ENCODE peak calls at places on chromosomes 11 and 22, in four cellular contexts. H is HepG2, D is K562, C is GM12878. W is an unnamed sample.

GRCh38 chr11:114131366-114131963 is 72.0 kb downstream of the ZBTB16 start:
- DNase-seq in H (no peak), D (no peak), C (no peak), W (no peak)

GRCh38 chr11:117795726-117796455 is 1.1 kb downstream of the DSCAML1 start:
- DNase-seq in H (no peak), D (no peak), C (no peak), W (no peak)

GRCh38 chr11:101299210-101299609 is 169.6 kb upstream of the PGR start:
- DNase-seq in H (no peak), D (no peak), C (no peak), W (no peak)

GRCh38 chr11:34316347-34317037 is 41.3 kb downstream of the ABTB2 start:
- DNase-seq in H (no peak), D (no peak), C (no peak), W (no peak)

GRCh38 chr11:132028380-132029240 is 658.2 kb downstream of the NTM start:
- DNase-seq in H (peak), D (peak), C (no peak), W (no peak)

GRCh38 chr11:79113099-79113498 is 327.7 kb downstream of the TENM4 start:
- DNase-seq in H (no peak), D (no peak), C (no peak), W (no peak)

GRCh38 chr11:85947431-85948272 is 92.5 kb downstream of the CCDC83 start:
- DNase-seq in H (no peak), D (no peak), C (no peak), W (no peak)

GRCh38 chr11:133951484-133952198 is 5.1 kb downstream of the IGSF9B start:
- DNase-seq in H (no peak), D (no peak), C (no peak), W (peak)

GRCh38 chr11:99069831-99070444 is 49.2 kb downstream of the CNTN5 start:
- DNase-seq in H (peak), D (no peak), C (peak), W (no peak)

GRCh38 chr22:42399315-42400271 is 32.6 kb downstream of the NFAM1 start:
- DNase-seq in H (no peak), D (peak), C (no peak), W (peak)

GRCh38 chr11:62439785-62440602 is 21.2 kb downstream of the SCGB1A1 start:
- DNase-seq in H (no peak), D (peak), C (no peak), W (no peak)

GRCh38 chr11:61832207-61832606 is 4.1 kb downstream of the FADS2 start:
- DNase-seq in H (no peak), D (no peak), C (no peak), W (no peak)

GRCh38 chr11:19868281-19868821 is 155.7 kb downstream of the NAV2 start:
- DNase-seq in H (no peak), D (no peak), C (no peak), W (no peak)

GRCh38 chr11:72730243-72730642 is 22.0 kb downstream of the ARAP1 start:
- DNase-seq in H (no peak), D (no peak), C (no peak), W (no peak)

GRCh38 chr22:50530280-50530856 is 556 bp upstream of the TYMP start:
- DNase-seq in H (peak), D (no peak), C (no peak), W (no peak)

GRCh38 chr22:39298194-39298987 is 21.0 kb downstream of the RPL3 start:
- DNase-seq in H (no peak), D (no peak), C (no peak), W (no peak)

GRCh38 chr11:67644042-67644441 is 4.5 kb upstream of the TBX10 start:
- DNase-seq in H (peak), D (peak), C (no peak), W (no peak)

GRCh38 chr22:48957987-48958321 is 869.7 kb downstream of the BRD1 start:
- DNase-seq in H (no peak), D (no peak), C (no peak), W (no peak)

DNA sequence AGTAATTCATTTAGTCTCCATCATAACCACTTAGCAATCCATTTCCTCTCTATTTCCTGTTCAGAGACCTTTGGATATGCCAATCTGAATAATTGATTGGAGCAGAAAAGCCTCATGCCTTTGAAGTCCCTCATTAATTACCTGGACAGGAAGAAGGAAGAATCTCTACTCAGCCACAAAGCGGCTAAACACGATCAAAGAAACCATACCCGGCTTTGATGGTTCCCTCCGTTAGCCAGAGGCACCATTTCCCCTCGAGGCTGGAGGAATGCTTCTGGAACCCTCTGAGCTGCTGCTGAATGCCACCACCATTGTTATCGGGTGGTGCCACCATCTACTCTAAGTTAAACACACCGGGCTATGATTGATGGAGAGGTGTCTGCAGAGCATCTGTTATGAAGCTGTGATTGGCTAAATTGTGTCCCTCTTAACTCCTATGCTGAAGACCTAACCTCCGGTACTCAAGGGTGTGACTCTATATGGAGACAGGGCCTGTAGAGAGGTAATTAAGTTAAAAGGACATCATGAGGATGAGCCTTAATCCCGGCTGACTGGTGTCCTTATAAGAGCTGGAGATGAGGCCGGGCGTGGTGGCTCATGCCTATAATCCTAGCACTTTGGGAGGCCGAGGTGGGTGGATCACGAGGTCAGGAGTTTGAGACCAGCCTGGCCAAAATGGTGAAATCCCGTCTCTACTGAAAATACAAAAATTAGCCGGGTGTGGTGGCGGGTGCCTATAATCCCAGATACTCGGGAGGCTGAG is 168.6 kb downstream of the CTTN start:
- DNase-seq in H (no peak), D (no peak), C (no peak), W (no peak)
- TF ChIP-seq BHLHE40 in H (no peak), D (no peak), C (no peak), W (no peak)

GRCh38 chr22:26845016-26845728 is 187.8 kb downstream of the MIAT start:
- DNase-seq in H (no peak), D (no peak), C (no peak), W (no peak)
- TF ChIP-seq SP1 in H (no peak), D (no peak), C (no peak), W (no peak)

DNA sequence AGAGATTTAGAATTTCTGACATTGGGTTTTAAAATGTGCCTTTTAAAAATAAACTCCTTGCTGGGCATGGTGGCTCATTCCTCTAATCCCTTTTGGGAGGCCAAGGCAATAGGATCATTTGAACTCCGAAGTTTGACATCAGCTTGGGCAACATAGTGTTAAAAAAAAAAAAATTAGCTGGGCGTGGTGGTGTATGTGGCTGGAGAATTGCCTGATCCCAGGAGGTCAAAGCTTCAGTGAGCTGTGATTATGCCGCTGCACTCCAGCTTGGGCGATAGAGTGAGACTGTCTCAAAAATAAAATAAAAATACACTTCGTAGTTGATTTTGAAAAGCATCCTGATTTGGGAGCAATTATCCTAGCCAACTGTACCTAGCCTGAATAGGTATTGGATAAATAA is 3.4 kb upstream of the APLP2 start:
- DNase-seq in H (no peak), D (no peak), C (no peak), W (no peak)
- TF ChIP-seq FOXM1 in H (no peak), D (no peak), C (no peak), W (no peak)

GRCh38 chr11:47991266-47991830 is 11.0 kb downstream of the PTPRJ start:
- DNase-seq in H (no peak), D (peak), C (no peak), W (no peak)

GRCh38 chr11:47995318-47995717 is 15.0 kb downstream of the PTPRJ start:
- DNase-seq in H (peak), D (no peak), C (no peak), W (no peak)

GRCh38 chr11:47991894-47992293 is 11.5 kb downstream of the PTPRJ start:
- DNase-seq in H (no peak), D (no peak), C (no peak), W (no peak)

GRCh38 chr11:47994417-47994816 is 14.1 kb downstream of the PTPRJ start:
- DNase-seq in H (no peak), D (no peak), C (no peak), W (no peak)

GRCh38 chr11:47992959-47993820 is 12.8 kb downstream of the PTPRJ start:
- DNase-seq in H (no peak), D (peak), C (no peak), W (no peak)
- TF ChIP-seq BHLHE40 in H (no peak), D (no peak), C (no peak), W (no peak)

GRCh38 chr11:47047972-47048371 is 111.4 kb downstream of the CSTPP1 start:
- DNase-seq in H (no peak), D (no peak), C (no peak), W (no peak)

GRCh38 chr11:47052165-47052564 is 115.6 kb downstream of the CSTPP1 start:
- DNase-seq in H (no peak), D (no peak), C (no peak), W (no peak)

GRCh38 chr11:47052576-47052975 is 116.0 kb downstream of the CSTPP1 start:
- DNase-seq in H (no peak), D (no peak), C (no peak), W (no peak)

GRCh38 chr11:47050284-47050683 is 113.7 kb downstream of the CSTPP1 start:
- DNase-seq in H (no peak), D (no peak), C (no peak), W (no peak)

GRCh38 chr11:47051217-47051616 is 114.7 kb downstream of the CSTPP1 start:
- DNase-seq in H (no peak), D (no peak), C (no peak), W (no peak)
- TF ChIP-seq SP1 in H (no peak), D (no peak), C (no peak), W (no peak)

GRCh38 chr22:36419177-36419911 is 31.6 kb upstream of the MYH9 start:
- DNase-seq in H (peak), D (peak), C (no peak), W (no peak)
- TF ChIP-seq FOXM1 in H (no peak), D (no peak), C (no peak), W (no peak)

DNA sequence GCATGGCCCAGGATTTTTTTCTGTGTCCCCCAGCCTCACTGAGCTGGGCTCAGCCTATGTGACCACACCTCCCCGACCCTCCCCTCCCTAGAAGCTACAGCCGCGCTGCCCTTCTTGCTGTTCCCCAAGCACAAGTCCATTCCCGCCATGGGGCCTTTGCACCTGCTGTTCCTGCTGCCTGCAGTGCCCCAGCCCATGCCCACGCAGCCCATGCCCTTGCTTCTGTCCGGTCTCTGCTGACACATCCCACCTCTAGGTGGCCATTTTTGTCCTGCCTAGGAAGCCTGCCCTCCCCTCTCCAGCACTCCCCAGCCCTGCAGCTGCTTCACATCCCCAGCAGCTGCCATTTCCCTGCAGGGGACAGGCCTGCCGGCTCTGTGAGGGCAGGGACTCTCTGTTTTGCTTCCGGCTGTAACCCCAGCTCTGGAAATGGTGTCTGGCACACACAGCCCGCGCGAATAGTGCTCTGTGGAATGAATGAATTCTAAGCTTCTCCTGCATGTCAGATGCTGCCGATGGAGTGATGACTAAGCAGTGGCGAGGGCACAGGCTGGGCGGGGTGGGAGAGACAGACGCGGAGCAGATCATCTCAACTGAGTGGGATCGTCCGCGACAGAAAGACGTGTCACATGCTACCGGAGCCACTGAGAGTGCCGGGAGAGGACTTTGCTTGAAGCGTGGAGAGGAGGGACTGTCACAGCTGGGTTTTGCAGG is 334.3 kb downstream of the CTTN start:
- DNase-seq in H (no peak), D (no peak), C (no peak), W (no peak)
- TF ChIP-seq BHLHE40 in H (no peak), D (no peak), C (no peak), W (no peak)

GRCh38 chr22:35910013-35910860 is 118.4 kb downstream of the RBFOX2 start:
- DNase-seq in H (no peak), D (no peak), C (no peak), W (no peak)
- TF ChIP-seq SP1 in H (no peak), D (no peak), C (no peak), W (no peak)